ENCODE peak calls at places on chromosome 16, in six cellular contexts. E, D, Z, L, P and Y are unnamed samples.

GRCh38 chr16:10265770-10266615 is 83.8 kb upstream of the GRIN2A start:
- DNase-seq in L (no peak), E (no peak), D (no peak), P (no peak), Z (no peak), Y (no peak)

GRCh38 chr16:53625221-53625620 is 78.4 kb downstream of the RPGRIP1L start:
- DNase-seq in Z (no peak), E (no peak), L (no peak), D (no peak), P (no peak), Y (peak)

GRCh38 chr16:5465714-5466113 is 368.1 kb upstream of the EEF2KMT start:
- DNase-seq in D (no peak), L (no peak), Z (no peak), P (no peak), E (no peak), Y (no peak)

GRCh38 chr16:85629326-85629725 is 16.2 kb downstream of the GSE1 start:
- DNase-seq in Z (no peak), P (no peak), L (no peak), E (no peak), D (no peak), Y (no peak)

GRCh38 chr16:24906199-24906808 is 60.5 kb downstream of the SLC5A11 start:
- DNase-seq in P (no peak), E (peak), D (no peak), Z (no peak), L (peak), Y (no peak)

GRCh38 chr16:30925646-30926332 is 2.4 kb downstream of the FBXL19 start:
- DNase-seq in E (no peak), L (no peak), D (no peak), Z (no peak), P (no peak), Y (no peak)

GRCh38 chr16:17470871-17471744 is at the start of gene XYLT1:
- DNase-seq in Z (peak), P (peak), L (peak), E (peak), D (peak), Y (peak)

GRCh38 chr16:71867934-71868333 is 16.0 kb downstream of the ZNF821 start:
- DNase-seq in Z (no peak), D (no peak), L (no peak), P (no peak), E (no peak), Y (no peak)

GRCh38 chr16:30866031-30866430 is 27.8 kb downstream of the BCL7C start:
- DNase-seq in L (no peak), E (no peak), P (no peak), D (no peak), Z (no peak), Y (no peak)

GRCh38 chr16:11253995-11254912 is 1.8 kb downstream of the SOCS1 start:
- DNase-seq in L (no peak), E (no peak), Z (no peak), D (no peak), P (no peak), Y (no peak)

GRCh38 chr16:47817048-47817447 is 338.7 kb downstream of the ABCC12 start:
- DNase-seq in D (no peak), P (no peak), Z (no peak), E (no peak), L (no peak), Y (no peak)

GRCh38 chr16:70800306-70800705 is 652 bp downstream of the VAC14 start:
- DNase-seq in D (no peak), E (no peak), L (no peak), Z (no peak), P (no peak), Y (no peak)

GRCh38 chr16:23496826-23497542 is 13.3 kb downstream of the GGA2 start:
- DNase-seq in E (no peak), L (peak), Z (peak), D (no peak), P (no peak), Y (no peak)

GRCh38 chr16:26963109-26963508 is 103.6 kb upstream of the C16orf82 start:
- DNase-seq in Z (no peak), E (no peak), D (no peak), P (no peak), L (peak), Y (peak)

GRCh38 chr16:19223235-19223847 is 55.3 kb downstream of the SYT17 start:
- DNase-seq in D (no peak), L (peak), Z (peak), E (peak), P (peak), Y (peak)

GRCh38 chr16:27378871-27379580 is 22.9 kb upstream of the IL21R start:
- DNase-seq in E (no peak), Z (no peak), D (no peak), P (no peak), L (peak), Y (no peak)

GRCh38 chr16:3661922-3662321 is 7.4 kb downstream of the DNASE1 start:
- DNase-seq in D (no peak), P (no peak), Z (no peak), L (no peak), E (no peak), Y (no peak)

GRCh38 chr16:65922923-65923322 is 443.6 kb upstream of the CDH5 start:
- DNase-seq in L (no peak), D (no peak), E (no peak), Z (no peak), P (no peak), Y (no peak)

GRCh38 chr16:81181013-81181720 is 57.3 kb upstream of the BCO1 start:
- DNase-seq in P (peak), D (peak), L (peak), Z (peak), E (peak), Y (peak)

GRCh38 chr16:70331588-70332358 is 14.9 kb upstream of the DDX19A start:
- DNase-seq in L (peak), D (no peak), P (peak), Z (peak), E (no peak), Y (peak)

GRCh38 chr16:3934491-3935185 is 54.1 kb upstream of the CREBBP start:
- DNase-seq in P (no peak), L (no peak), E (no peak), Z (no peak), D (no peak), Y (no peak)

GRCh38 chr16:1781758-1782407 is 488 bp downstream of the SPSB3 start:
- DNase-seq in P (peak), L (peak), D (no peak), E (no peak), Z (no peak), Y (peak)

GRCh38 chr16:11104168-11105037 is 151.6 kb downstream of the SOCS1 start:
- DNase-seq in D (no peak), L (no peak), Z (no peak), P (no peak), E (no peak), Y (no peak)

GRCh38 chr16:21937387-21937829 is 15.8 kb upstream of the UQCRC2 start:
- DNase-seq in P (no peak), E (no peak), D (no peak), Z (no peak), L (no peak), Y (no peak)

GRCh38 chr16:16118337-16118736 is 105.0 kb downstream of the ABCC6 start:
- DNase-seq in Z (no peak), D (no peak), E (no peak), L (no peak), P (no peak), Y (no peak)

GRCh38 chr16:78990309-78990701 is 610.2 kb downstream of the MAF start:
- DNase-seq in D (no peak), Z (no peak), E (no peak), L (no peak), P (no peak), Y (no peak)

GRCh38 chr16:81592353-81592866 is 147.8 kb downstream of the CMIP start:
- DNase-seq in L (no peak), P (no peak), Z (no peak), D (no peak), E (no peak), Y (no peak)

GRCh38 chr16:64740261-64740660 is 381.6 kb downstream of the CDH11 start:
- DNase-seq in P (no peak), E (no peak), Z (no peak), L (no peak), D (no peak), Y (no peak)

GRCh38 chr16:67252806-67253497 is 4.2 kb downstream of the SLC9A5 start:
- DNase-seq in Z (no peak), L (no peak), P (no peak), E (no peak), D (no peak), Y (peak)

GRCh38 chr16:57722651-57723050 is 12.9 kb upstream of the KATNB1 start:
- DNase-seq in D (no peak), Z (no peak), L (no peak), E (no peak), P (no peak), Y (no peak)

GRCh38 chr16:57724541-57724940 is 11.0 kb upstream of the KATNB1 start:
- DNase-seq in P (no peak), E (no peak), Z (no peak), D (no peak), L (no peak), Y (no peak)

GRCh38 chr16:57721356-57721755 is 14.2 kb upstream of the KATNB1 start:
- DNase-seq in Z (no peak), P (no peak), L (no peak), E (no peak), D (no peak), Y (no peak)

GRCh38 chr16:57721765-57722499 is 13.6 kb upstream of the KATNB1 start:
- DNase-seq in P (no peak), D (no peak), E (no peak), L (no peak), Z (no peak), Y (no peak)

DNA sequence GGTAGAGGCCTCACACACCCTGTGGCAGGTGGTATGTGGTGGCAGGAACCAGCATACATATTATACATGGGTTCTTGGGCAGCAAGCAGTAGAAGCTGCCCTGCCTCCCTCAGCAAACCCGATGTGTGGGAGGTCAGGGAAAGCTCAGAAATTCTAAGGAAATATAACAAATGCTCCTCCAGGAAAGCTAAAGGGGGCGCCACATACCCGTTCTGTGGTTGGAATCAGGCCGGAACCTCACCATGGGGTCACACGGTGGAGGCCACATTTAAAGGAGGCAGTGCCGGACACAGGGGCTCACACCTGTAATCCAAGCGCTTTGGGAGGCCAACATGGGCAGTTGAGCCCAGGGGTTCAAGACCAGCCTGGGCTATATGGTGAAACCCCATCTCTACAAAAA is 12.4 kb upstream of the KATNB1 start:
- DNase-seq in L (peak), Z (no peak), E (no peak), D (no peak), P (peak), Y (peak)
- TF ChIP-seq CTCF in L (peak), Z (peak), E (no peak), D (peak), P (peak), Y (peak)

GRCh38 chr16:59192551-59193199 is 458.6 kb upstream of the GOT2 start:
- DNase-seq in P (peak), Z (peak), D (no peak), E (no peak), L (peak), Y (peak)
- TF ChIP-seq CTCF in P (peak), Z (peak), D (peak), E (peak), L (peak), Y (peak)

DNA sequence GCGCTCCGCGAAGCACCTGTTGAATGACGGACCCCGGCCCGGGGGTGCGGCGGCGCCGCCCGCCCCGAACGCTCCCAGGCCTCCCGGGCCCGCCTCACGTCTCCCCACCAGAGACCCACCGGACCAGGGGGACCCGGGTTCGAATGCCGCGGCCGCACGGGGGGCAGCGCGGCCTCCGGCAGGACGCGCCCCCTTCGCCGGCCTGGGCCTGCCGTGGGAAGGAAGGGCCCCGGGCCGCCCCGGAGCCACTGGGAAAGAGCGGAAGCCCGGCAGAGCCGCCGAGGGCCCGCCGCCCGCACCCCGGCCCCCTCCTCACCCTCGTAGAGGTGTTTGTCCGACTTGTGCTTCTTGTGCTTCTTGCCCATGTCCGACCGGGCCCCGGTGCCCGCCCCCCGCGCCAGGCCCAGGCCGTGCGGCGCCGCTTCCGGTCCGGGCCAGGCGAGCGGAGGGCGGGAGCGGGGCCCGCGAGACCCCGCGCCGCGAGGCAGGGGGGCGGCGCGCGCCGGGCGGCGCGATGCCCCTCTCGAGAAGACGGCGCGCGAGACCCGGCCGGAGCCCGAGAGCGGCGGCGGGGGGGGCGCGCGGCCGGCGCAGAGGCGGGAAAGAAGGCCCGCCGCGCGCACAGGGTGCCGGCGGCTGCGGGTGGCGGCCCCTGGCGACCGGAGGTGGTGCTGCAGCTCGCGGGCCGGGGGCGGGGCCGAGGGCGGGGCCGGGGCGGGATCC is at the start of gene BRD7:
- DNase-seq in Z (peak), P (peak), E (no peak), L (peak), D (no peak), Y (peak)
- TF ChIP-seq CTCF in Z (peak), P (peak), E (no peak), L (peak), D (peak), Y (peak)

DNA sequence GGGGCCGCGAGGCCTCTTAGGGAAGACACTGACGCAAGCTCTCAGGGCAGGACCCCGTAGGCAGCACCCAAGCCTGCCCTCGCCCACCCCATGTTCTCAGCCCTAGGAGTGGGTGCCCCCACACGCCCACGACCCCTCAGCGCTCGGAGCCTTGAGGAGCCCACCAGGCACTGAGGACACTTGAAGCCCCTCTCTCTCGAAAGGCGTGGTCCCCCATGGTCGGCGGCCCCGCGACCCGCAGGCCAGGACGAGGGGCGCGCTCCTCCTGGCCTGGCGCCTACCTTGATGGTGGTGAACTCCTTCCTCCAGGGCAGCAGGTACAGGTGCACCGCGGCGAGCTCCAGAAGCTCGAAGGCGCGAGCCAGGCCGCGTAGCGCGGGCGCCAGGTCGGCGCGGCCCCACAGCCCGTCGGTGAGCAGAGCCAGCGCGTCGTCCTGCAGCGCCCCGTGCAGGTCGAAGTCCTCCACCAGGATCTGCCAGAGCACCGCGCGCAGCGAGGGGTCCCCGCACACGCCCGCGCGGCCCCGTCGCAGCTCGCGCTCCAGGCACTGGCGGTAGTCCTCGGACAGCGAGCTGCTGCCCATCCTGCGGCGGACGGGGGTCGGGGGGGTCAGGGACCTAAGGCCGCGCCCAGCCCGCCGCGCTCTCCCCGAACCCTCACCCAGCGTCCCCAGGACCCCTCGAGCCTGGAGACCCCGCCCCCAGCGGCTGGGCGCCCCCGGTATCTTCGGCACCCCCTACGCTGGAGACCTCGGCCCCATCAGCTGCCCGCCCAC is 668 bp downstream of the SPATA2L start:
- DNase-seq in Z (no peak), L (no peak), E (no peak), P (peak), D (no peak), Y (peak)
- TF ChIP-seq CTCF in Z (peak), L (no peak), E (peak), P (no peak), D (peak), Y (peak)

GRCh38 chr16:83402160-83402794 is 405.5 kb upstream of the HSBP1 start:
- DNase-seq in D (no peak), Z (no peak), E (no peak), P (no peak), L (peak), Y (no peak)

GRCh38 chr16:83403751-83404150 is 404.0 kb upstream of the HSBP1 start:
- DNase-seq in E (no peak), Z (no peak), L (peak), D (peak), P (no peak), Y (no peak)

GRCh38 chr16:83397601-83398000 is 410.2 kb upstream of the HSBP1 start:
- DNase-seq in P (no peak), D (no peak), L (no peak), Z (no peak), E (no peak), Y (no peak)

GRCh38 chr16:83402969-83403368 is 404.8 kb upstream of the HSBP1 start:
- DNase-seq in E (no peak), L (peak), P (no peak), Z (peak), D (no peak), Y (no peak)

GRCh38 chr16:83400234-83400633 is 407.5 kb upstream of the HSBP1 start:
- DNase-seq in L (peak), Z (no peak), E (no peak), P (peak), D (no peak), Y (no peak)
- TF ChIP-seq CTCF in L (no peak), Z (peak), E (no peak), P (no peak), D (no peak), Y (no peak)